ENCODE peak calls at places on chromosome 20, in nine cellular contexts. X is HepG2, K is endothelial cell of umbilical vein, N is transverse colon, J is breast epithelium, M is stomach, F is spleen, S is GM12878, I is sigmoid colon. L is an unnamed sample.

GRCh38 chr20:17611540-17612286 is 41.8 kb downstream of the DSTN start:
- DNase-seq in X (peak), N (peak), J (no peak), S (no peak), F (peak), K (no peak), M (peak), I (peak), L (peak)

GRCh38 chr20:51562027-51562333 is 19.5 kb upstream of the NFATC2 start:
- DNase-seq in X (no peak), K (no peak), I (no peak), M (no peak), N (no peak), S (no peak), F (no peak), J (no peak), L (no peak)

GRCh38 chr20:4193053-4193452 is 177.7 kb upstream of the RNF24 start:
- DNase-seq in S (no peak), X (no peak), M (no peak), F (no peak), N (no peak), J (no peak), I (peak), K (no peak), L (no peak)

GRCh38 chr20:36645998-36646397 is at the start of gene SLA2:
- DNase-seq in S (no peak), X (no peak), J (no peak), K (no peak), N (peak), M (peak), F (peak), I (no peak), L (no peak)

GRCh38 chr20:51697119-51697826 is 70.9 kb downstream of the ATP9A start:
- DNase-seq in N (no peak), F (no peak), S (no peak), I (no peak), X (no peak), K (peak), J (no peak), M (no peak), L (no peak)

GRCh38 chr20:4728121-4728520 is 6.4 kb downstream of the PRND start:
- DNase-seq in J (no peak), X (no peak), K (no peak), I (no peak), F (no peak), M (no peak), N (no peak), S (no peak), L (no peak)

GRCh38 chr20:51460569-51461265 is 81.8 kb downstream of the NFATC2 start:
- DNase-seq in M (no peak), X (no peak), I (no peak), F (peak), J (no peak), N (no peak), K (no peak), S (peak), L (no peak)

GRCh38 chr20:8170921-8171320 is 38.9 kb downstream of the PLCB1 start:
- DNase-seq in M (no peak), I (no peak), F (no peak), J (no peak), K (no peak), N (no peak), X (no peak), S (no peak), L (no peak)

GRCh38 chr20:20017852-20018245 is 687 bp downstream of the NAA20 start:
- DNase-seq in S (no peak), M (no peak), I (no peak), J (no peak), K (peak), F (no peak), N (no peak), X (peak), L (no peak)

GRCh38 chr20:26163890-26164289 is 467.2 kb upstream of the ZNF337 start:
- DNase-seq in I (no peak), F (no peak), J (no peak), X (no peak), S (no peak), M (no peak), K (peak), N (no peak), L (no peak)

GRCh38 chr20:46129955-46130481 is 11.9 kb downstream of the CD40 start:
- DNase-seq in X (no peak), S (peak), F (peak), N (no peak), J (peak), K (no peak), I (no peak), M (no peak), L (no peak)

GRCh38 chr20:37517371-37517748 is 3.7 kb upstream of the NNAT start:
- DNase-seq in N (peak), S (no peak), F (no peak), I (no peak), K (no peak), M (no peak), X (no peak), J (no peak), L (no peak)

DNA sequence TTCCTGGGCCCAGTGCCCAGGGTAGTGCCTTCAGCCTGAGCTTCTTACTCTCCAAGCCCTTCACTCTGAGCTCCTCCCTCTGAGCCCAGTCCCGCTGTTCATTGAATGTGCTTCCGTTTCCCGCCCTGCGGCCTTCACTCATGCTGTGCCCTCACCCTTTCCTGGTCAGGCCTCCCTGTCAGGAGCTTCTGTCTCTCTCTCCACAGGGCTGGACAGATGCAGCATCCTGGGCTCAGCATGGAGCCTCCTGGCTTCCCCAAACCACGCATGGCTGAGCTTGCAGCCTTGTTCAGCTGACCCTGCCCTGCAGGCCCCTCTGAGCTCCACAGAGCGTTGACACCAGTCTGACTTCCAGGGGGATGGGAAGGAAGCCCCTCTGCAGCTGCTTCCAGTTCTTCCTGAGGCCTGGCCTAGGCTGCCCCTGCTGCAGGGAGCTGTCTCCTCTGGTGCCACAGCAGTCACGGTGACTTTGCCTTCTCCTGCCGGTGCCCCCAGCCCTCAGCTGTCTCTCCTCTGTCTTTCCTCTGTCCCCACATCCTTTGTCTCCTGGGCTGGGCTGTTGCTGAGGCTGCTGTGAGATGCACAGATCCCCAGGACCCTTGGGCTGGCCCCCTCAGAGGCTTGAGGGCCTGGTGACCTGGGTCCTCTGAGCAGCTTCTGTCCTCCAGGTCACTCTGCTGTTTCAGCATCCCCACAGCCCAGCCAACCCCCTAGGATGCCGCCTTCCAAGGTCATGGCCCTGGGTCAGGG is 7.9 kb upstream of the MYT1 start:
- DNase-seq in S (no peak), M (no peak), K (no peak), J (no peak), N (no peak), F (no peak), X (no peak), I (peak), L (no peak)
- TF ChIP-seq POLR2AphosphoS5 in S (no peak), M (no peak), K (no peak), J (no peak), N (no peak), F (peak), X (no peak), I (no peak), L (no peak)

GRCh38 chr20:23047001-23047737 is 2.3 kb downstream of the THBD start:
- DNase-seq in X (no peak), M (no peak), K (no peak), F (no peak), N (no peak), S (no peak), I (no peak), J (no peak), L (no peak)
- H3K4me3 ChIP-seq in X (no peak), M (peak), K (no peak), F (peak), N (peak), S (no peak), I (peak), J (peak), L (peak)

DNA sequence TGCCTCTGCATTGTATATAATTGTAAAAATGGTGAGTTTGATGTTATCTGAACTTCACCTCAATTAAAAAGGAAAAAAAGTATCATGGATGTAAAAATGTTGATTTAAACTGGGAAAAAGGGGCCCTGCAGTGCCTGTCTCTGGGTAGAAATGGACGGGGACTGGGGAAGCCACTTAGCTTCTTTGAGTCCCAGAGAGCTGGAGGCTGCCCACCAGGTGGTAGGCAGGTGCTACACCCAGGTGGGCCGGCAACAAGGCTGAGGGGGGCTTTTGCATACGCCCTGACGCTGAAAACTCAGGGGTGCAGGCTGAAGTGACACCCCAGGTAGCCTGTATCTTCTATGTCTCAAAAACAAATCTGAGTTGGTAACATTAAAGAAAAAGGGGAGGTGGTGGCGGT is 118.2 kb downstream of the SULF2 start:
- DNase-seq in S (no peak), I (no peak), N (no peak), J (no peak), M (no peak), X (no peak), F (no peak), K (no peak), L (no peak)
- TF ChIP-seq POLR2A in S (no peak), I (no peak), N (no peak), J (no peak), M (no peak), X (no peak), F (no peak), K (no peak), L (no peak)

DNA sequence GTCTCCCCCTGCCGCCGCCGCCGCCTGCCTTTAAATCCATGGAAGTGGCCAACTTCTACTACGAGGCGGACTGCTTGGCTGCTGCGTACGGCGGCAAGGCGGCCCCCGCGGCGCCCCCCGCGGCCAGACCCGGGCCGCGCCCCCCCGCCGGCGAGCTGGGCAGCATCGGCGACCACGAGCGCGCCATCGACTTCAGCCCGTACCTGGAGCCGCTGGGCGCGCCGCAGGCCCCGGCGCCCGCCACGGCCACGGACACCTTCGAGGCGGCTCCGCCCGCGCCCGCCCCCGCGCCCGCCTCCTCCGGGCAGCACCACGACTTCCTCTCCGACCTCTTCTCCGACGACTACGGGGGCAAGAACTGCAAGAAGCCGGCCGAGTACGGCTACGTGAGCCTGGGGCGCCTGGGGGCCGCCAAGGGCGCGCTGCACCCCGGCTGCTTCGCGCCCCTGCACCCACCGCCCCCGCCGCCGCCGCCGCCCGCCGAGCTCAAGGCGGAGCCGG is 485 bp downstream of the CEBPB start:
- DNase-seq in I (no peak), N (peak), J (no peak), F (peak), S (no peak), X (no peak), K (peak), M (peak), L (no peak)
- TF ChIP-seq POLR2AphosphoS5 in I (no peak), N (peak), J (no peak), F (no peak), S (no peak), X (no peak), K (no peak), M (no peak), L (no peak)

GRCh38 chr20:2109425-2110210 is 8.0 kb downstream of the STK35 start:
- DNase-seq in X (no peak), K (no peak), J (no peak), I (peak), F (no peak), S (no peak), N (peak), M (peak), L (no peak)
- H3K4me3 ChIP-seq in X (no peak), K (no peak), J (no peak), I (no peak), F (no peak), S (no peak), N (no peak), M (no peak), L (no peak)

GRCh38 chr20:63223121-63223825 is 7.3 kb upstream of the YTHDF1 start:
- DNase-seq in F (no peak), M (peak), K (peak), S (no peak), J (no peak), I (no peak), X (peak), N (peak), L (no peak)
- TF ChIP-seq POLR2A in F (no peak), M (no peak), K (no peak), S (no peak), J (no peak), I (no peak), X (no peak), N (no peak), L (no peak)

DNA sequence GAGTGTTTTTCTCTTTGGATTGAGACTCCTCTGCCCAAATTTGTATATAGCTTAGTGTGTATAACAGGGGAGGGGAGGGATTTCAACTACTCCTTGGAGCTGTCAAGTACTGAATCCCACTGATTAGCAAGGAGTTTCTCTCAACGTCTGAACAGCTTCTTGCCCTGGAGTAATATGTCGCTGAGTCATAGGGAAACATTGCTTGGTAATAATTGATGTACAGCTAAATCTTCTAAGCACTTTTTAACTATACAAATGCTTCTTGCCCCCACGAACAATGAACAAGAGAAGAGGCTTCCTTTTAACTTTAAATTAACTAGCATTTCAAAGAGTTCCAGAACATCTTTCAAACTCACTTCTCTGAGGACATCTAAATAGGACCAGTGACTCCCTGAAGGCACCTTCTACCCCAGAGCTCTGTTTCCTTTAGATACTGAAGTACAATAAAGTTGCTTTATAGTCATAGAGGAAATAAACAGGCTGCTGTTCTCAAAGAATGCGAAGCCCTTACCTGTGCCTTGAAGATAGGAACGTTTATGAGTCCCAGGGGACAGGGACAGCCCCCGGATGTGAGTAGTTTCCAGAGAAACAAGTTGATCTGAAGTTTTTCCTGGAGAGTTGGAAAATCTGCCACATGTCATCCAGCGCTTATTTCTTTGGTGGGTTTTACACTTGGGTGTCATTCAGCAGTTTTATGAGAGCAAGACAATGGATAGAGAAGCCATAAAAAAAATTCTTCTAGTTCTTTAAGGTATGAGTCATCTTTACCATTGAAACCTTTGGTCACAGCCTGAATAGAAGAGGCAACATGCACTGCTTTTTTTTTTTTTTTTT is 462.5 kb upstream of the BTBD3 start:
- DNase-seq in N (peak), F (no peak), I (no peak), J (no peak), K (peak), M (no peak), X (no peak), S (no peak), L (no peak)
- TF ChIP-seq POLR2AphosphoS5 in N (no peak), F (no peak), I (no peak), J (no peak), K (peak), M (no peak), X (no peak), S (no peak), L (no peak)

GRCh38 chr20:44695295-44696230 is 19.6 kb upstream of the CCN5 start:
- DNase-seq in F (no peak), J (no peak), I (no peak), S (no peak), X (no peak), N (no peak), M (no peak), K (peak), L (no peak)
- H3K4me3 ChIP-seq in F (no peak), J (no peak), I (no peak), S (peak), X (no peak), N (no peak), M (no peak), K (no peak), L (peak)

DNA sequence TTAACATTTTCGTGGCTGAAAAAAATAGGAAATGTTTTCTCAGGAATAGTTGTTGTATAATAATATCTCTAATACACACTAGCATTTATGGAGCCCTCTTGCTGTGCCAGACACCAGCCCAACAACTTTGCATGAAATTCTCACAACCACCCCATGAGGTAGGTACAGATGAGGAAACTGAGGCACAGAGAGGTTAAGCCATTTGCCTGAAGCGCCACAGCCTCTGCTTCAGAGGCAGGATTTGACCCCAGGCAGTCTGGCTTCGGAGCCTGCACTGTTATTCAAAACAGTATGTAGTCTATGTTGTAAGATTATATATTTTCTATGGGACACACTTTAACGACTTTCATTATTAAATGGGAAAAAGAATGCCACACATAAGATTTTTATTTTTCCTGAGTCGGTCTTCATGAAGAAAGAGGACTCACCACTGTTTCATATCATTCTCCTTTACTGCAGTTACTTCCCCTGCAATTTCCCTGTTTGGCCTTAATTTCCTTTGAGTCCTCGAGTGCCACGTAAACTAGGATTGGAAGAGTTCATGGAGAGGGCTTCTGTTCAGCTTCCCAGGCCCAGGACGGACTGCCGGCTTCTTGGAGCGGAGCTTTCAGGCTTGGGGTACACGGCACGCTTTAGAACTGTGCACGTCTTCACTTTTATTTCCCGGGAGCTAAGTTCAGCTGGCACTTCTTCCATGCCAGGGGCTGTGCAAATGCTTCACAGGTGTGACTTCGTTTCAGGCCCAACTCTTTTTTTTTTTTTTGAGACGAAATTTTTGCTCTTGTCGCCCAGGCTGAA is 128.0 kb downstream of the BMP7 start:
- DNase-seq in K (no peak), N (no peak), M (no peak), I (no peak), F (peak), S (no peak), X (no peak), J (no peak), L (no peak)
- TF ChIP-seq POLR2A in K (no peak), N (no peak), M (no peak), I (no peak), F (no peak), S (no peak), X (no peak), J (no peak), L (no peak)

L was measured in esophagus muscularis mucosa.